ENCODE peak calls at places on chromosomes 6 and 20, in ten cellular contexts. B, U, R, K, D, Q, Z, Y, S and O are unnamed samples.

GRCh38 chr20:9300534-9300933 is 213.9 kb upstream of the LAMP5 start:
- DNase-seq in R (peak; percentile 14), B (no peak), S (no peak), Q (peak; percentile 36), K (no peak), U (no peak), D (no peak), Z (peak; percentile 48), Y (no peak), O (no peak)

GRCh38 chr6:52483671-52484003 is 63.5 kb downstream of the EFHC1 start:
- DNase-seq in S (no peak), U (no peak), R (no peak), B (no peak), K (no peak), D (no peak), Y (no peak), Z (no peak), Q (no peak), O (no peak)

GRCh38 chr6:42448906-42449659 is 2.6 kb downstream of the TRERF1 start:
- DNase-seq in B (no peak), Y (no peak), R (no peak), S (no peak), Q (no peak), D (no peak), U (no peak), Z (no peak), K (no peak), O (no peak)

GRCh38 chr20:18252597-18253451 is 35.5 kb upstream of the ZNF133 start:
- DNase-seq in R (no peak), K (peak; percentile 35), Z (no peak), Y (no peak), U (no peak), S (no peak), B (no peak), D (no peak), Q (no peak), O (no peak)

GRCh38 chr6:2770171-2770570 is 5.0 kb downstream of the WRNIP1 start:
- DNase-seq in B (no peak), U (no peak), K (no peak), S (peak; percentile 70), D (no peak), Q (no peak), R (peak; percentile 44), Y (no peak), Z (no peak), O (no peak)

GRCh38 chr6:23027281-23027680 is 457.9 kb downstream of the HDGFL1 start:
- DNase-seq in Z (no peak), D (no peak), B (no peak), K (no peak), Q (no peak), U (no peak), Y (no peak), S (no peak), R (no peak), O (no peak)

GRCh38 chr6:14384175-14384949 is 266.8 kb downstream of the CD83 start:
- DNase-seq in R (no peak), Q (no peak), U (no peak), Y (no peak), K (no peak), B (no peak), Z (no peak), S (no peak), D (no peak), O (no peak)

GRCh38 chr6:22145823-22146379 is 150.9 kb downstream of the PRL start:
- DNase-seq in S (no peak), Y (peak; percentile 83), B (no peak), K (peak; percentile 33), R (peak; percentile 63), U (no peak), Z (peak; percentile 52), D (no peak), Q (peak; percentile 73), O (no peak)

GRCh38 chr6:64217721-64218603 is 582.4 kb downstream of the PHF3 start:
- DNase-seq in K (no peak), Z (peak; percentile 28), R (peak; percentile 49), B (peak; percentile 28), U (no peak), Q (no peak), S (no peak), Y (peak; percentile 92), D (no peak), O (peak; percentile 9)
- H3K4me3 ChIP-seq in K (no peak overlapping the region), Z (no peak overlapping the region), R (no peak overlapping the region), B (no peak overlapping the region), U (no peak overlapping the region), Q (no peak overlapping the region), S (no peak overlapping the region), Y (no peak overlapping the region), D (no peak overlapping the region), O (no peak overlapping the region)

GRCh38 chr20:64192406-64192805 is 28.2 kb downstream of the MYT1 start:
- DNase-seq in S (no peak), Q (no peak), Y (no peak), D (no peak), R (no peak), K (no peak), U (no peak), B (no peak), Z (no peak), O (no peak)

GRCh38 chr20:64196831-64197418 is 32.7 kb downstream of the MYT1 start:
- DNase-seq in S (no peak), R (no peak), K (no peak), D (no peak), B (no peak), Z (no peak), Y (no peak), U (no peak), Q (no peak), O (no peak)

GRCh38 chr20:64193058-64193457 is 28.8 kb downstream of the MYT1 start:
- DNase-seq in R (no peak), B (no peak), D (no peak), Z (no peak), S (no peak), K (no peak), Q (no peak), Y (no peak), U (no peak), O (no peak)

GRCh38 chr20:64191002-64191401 is 26.8 kb downstream of the MYT1 start:
- DNase-seq in Q (no peak), U (no peak), Z (no peak), D (no peak), S (no peak), K (no peak), Y (no peak), B (no peak), R (no peak), O (no peak)

DNA sequence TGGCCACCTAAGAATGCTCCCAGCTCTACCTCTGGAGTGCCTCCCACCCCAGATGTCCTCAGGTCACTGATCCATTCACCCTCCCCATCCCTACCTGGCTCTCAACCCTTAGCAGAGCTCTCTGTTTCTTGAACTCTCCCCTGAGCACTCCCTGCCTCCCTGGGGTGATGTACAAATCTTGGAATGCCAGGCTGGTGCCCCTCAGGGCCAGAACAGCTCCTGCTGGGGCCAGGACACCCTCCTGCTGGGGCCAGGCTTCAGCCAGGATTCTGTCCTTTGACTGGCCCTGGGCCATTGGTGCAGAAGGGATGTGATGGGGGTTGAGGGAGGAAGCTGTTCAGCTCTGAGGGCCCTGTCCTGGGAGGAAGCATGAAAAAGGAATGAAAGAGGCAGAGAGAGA is 30.0 kb downstream of the MYT1 start:
- DNase-seq in R (no peak), U (no peak), Y (no peak), Q (no peak), B (no peak), K (no peak), S (no peak), D (no peak), Z (no peak), O (no peak)
- H3K4me3 ChIP-seq in R (no peak overlapping the region), U (no peak overlapping the region), Y (no peak overlapping the region), Q (no peak overlapping the region), B (no peak overlapping the region), K (no peak overlapping the region), S (no peak overlapping the region), D (no peak overlapping the region), Z (no peak overlapping the region), O (no peak overlapping the region)

GRCh38 chr20:62880147-62880934 is 18.7 kb upstream of the TCFL5 start:
- DNase-seq in Z (no peak), D (no peak), K (no peak), Y (no peak), S (no peak), Q (no peak), B (no peak), R (no peak), U (no peak), O (no peak)

GRCh38 chr20:62880935-62881661 is 19.5 kb upstream of the TCFL5 start:
- DNase-seq in K (no peak), Z (no peak), R (no peak), Q (no peak), D (no peak), U (no peak), Y (no peak), S (no peak), B (no peak), O (no peak)

GRCh38 chr20:62881662-62882395 is 20.2 kb upstream of the TCFL5 start:
- DNase-seq in S (no peak), Y (no peak), Z (no peak), B (no peak), R (no peak), Q (no peak), D (no peak), U (no peak), K (no peak), O (no peak)

GRCh38 chr20:62878244-62879030 is 16.8 kb upstream of the TCFL5 start:
- DNase-seq in Q (no peak), U (no peak), D (no peak), Z (no peak), B (no peak), S (no peak), R (no peak), Y (no peak), K (no peak), O (no peak)

DNA sequence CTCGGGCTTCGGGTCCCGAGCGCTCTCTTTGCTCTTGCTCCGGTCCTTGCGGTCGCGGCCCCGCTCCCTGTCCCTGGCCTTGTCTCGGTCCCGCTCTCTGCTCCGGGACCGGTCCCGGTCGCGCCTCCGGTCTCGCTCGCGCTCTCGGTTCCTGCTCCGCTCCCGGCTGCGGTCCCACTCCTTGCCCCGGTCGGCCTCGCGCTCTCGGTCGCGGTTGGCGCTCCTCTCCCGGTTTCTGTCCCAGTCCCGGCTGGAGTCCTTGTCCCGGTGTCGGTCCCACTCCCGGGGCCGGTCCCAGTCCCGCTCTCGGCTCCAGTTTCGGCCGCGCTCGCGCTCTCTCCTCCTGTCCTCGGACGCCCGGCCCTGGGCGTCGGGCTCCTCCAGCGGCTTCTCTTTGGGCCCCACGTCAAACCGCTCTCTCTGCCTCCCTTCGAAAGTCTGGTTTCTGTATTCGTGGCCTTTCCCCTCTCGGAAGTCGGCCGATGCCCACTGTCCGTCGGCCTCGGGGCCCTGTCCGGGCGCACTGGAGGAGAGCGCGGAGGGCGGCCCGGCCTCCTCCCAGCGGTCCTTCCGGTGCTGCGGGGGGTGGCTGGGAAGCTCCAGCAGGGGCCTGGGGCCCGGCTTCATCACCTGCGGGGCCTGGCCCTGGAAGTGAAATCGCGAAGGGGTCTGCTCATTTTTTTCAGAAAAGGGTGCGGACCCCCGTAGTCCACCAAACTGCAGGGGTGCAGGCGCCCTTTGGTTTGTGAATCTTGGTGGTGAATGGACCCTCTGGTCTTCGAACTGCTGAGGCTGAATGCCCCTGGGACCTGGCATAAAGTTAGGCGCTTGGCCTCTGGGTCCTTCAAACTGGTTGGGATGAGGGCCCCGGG is 17.9 kb upstream of the TCFL5 start:
- DNase-seq in Q (no peak), B (no peak), Y (no peak), Z (no peak), R (no peak), U (no peak), S (no peak), K (no peak), D (no peak), O (no peak)
- H3K4me3 ChIP-seq in Q (no peak overlapping the region), B (no peak overlapping the region), Y (peak overlapping the region; percentile 3), Z (no peak overlapping the region), R (no peak overlapping the region), U (no peak overlapping the region), S (peak overlapping the region; percentile 41), K (no peak overlapping the region), D (no peak overlapping the region), O (no peak overlapping the region)

GRCh38 chr6:6004147-6004995 is 2.4 kb downstream of the NRN1 start:
- DNase-seq in U (no peak), K (no peak), Q (no peak), Y (no peak), Z (no peak), R (no peak), D (no peak), S (no peak), B (no peak), O (no peak)

GRCh38 chr6:6003334-6004146 is 3.2 kb downstream of the NRN1 start:
- DNase-seq in S (no peak), U (no peak), Q (peak; percentile 45), Y (no peak), R (no peak), B (peak; percentile 41), Z (no peak), D (no peak), K (no peak), O (no peak)

GRCh38 chr6:6002005-6002808 is 4.5 kb downstream of the NRN1 start:
- DNase-seq in Q (no peak), B (no peak), R (no peak), Y (no peak), U (no peak), D (no peak), K (no peak), Z (no peak), S (no peak), O (no peak)

GRCh38 chr6:6001443-6001842 is 5.3 kb downstream of the NRN1 start:
- DNase-seq in Z (no peak), D (no peak), R (no peak), B (no peak), K (no peak), Q (no peak), U (no peak), S (no peak), Y (no peak), O (no peak)

GRCh38 chr6:6002809-6003333 is 3.9 kb downstream of the NRN1 start:
- DNase-seq in Q (no peak), K (no peak), S (no peak), Z (no peak), U (no peak), R (no peak), B (no peak), D (no peak), Y (no peak), O (no peak)
- H3K4me3 ChIP-seq in Q (peak overlapping the region; percentile 67), K (peak overlapping the region; percentile 50), S (peak overlapping the region; percentile 64), Z (peak overlapping the region; percentile 86), U (peak overlapping the region; percentile 17), R (no peak overlapping the region), B (no peak overlapping the region), D (peak overlapping the region; percentile 65), Y (no peak overlapping the region), O (peak overlapping the region; percentile 67)